ENCODE peak calls at places on chromosome 7, in seven cellular contexts. D is HCT116, H is anterior cingulate cortex, N is iris pigment epithelial cell, G is hippocampal formation, O is GOT3, T is aorta. F is an unnamed sample.
A peak's percentile ranks its signal among the peaks of the same experiment; 100 is the strongest.

GRCh38 chr7:108203433-108204002 is 73.4 kb upstream of the LAMB4 start:
- DNase-seq in O (no peak), D (no peak), H (no peak), T (no peak), G (no peak), N (no peak), F (no peak)

GRCh38 chr7:46802460-46802972 is 779.4 kb downstream of the TNS3 start:
- DNase-seq in N (no peak), D (no peak), O (no peak), T (no peak), G (no peak), H (no peak), F (no peak)

GRCh38 chr7:35512716-35513115 is 182.2 kb downstream of the HERPUD2 start:
- DNase-seq in N (no peak), O (no peak), D (no peak), G (no peak), T (no peak), H (no peak), F (no peak)

GRCh38 chr7:136333636-136334035 is 356.5 kb upstream of the MTPN start:
- DNase-seq in D (no peak), H (no peak), T (no peak), O (no peak), G (no peak), N (no peak), F (no peak)

GRCh38 chr7:152706465-152706864 is 30.5 kb upstream of the XRCC2 start:
- DNase-seq in N (no peak), O (no peak), T (no peak), G (no peak), D (no peak), H (no peak), F (no peak)

GRCh38 chr7:100604976-100605911 is 3.1 kb downstream of the PCOLCE start:
- DNase-seq in N (no peak), T (no peak), D (no peak), O (no peak), H (no peak), G (no peak), F (no peak)

GRCh38 chr7:155173905-155174304 is 103.8 kb downstream of the HTR5A start:
- DNase-seq in H (no peak), O (no peak), N (no peak), D (no peak), T (no peak), G (no peak), F (no peak)

GRCh38 chr7:139976838-139977656 is 85.7 kb downstream of the PARP12 start:
- DNase-seq in T (no peak), H (no peak), O (no peak), D (no peak), G (no peak), N (no peak), F (no peak)

GRCh38 chr7:28686418-28686800 is 271.7 kb downstream of the TRIL start:
- DNase-seq in O (no peak), N (peak; percentile 85), H (no peak), T (no peak), G (peak; percentile 63), D (no peak), F (no peak)

GRCh38 chr7:33195264-33195663 is 65.9 kb downstream of the BBS9 start:
- DNase-seq in T (no peak), H (no peak), D (no peak), G (no peak), O (no peak), N (peak; percentile 96), F (no peak)

GRCh38 chr7:28174901-28175661 is 5.5 kb downstream of the JAZF1 start:
- DNase-seq in T (no peak), H (no peak), G (no peak), D (no peak), N (no peak), O (no peak), F (no peak)

GRCh38 chr7:155761162-155761561 is 51.1 kb downstream of the SHH start:
- DNase-seq in T (no peak), D (no peak), H (no peak), O (no peak), G (peak; percentile 12), N (no peak), F (no peak)

GRCh38 chr7:108308913-108309312 is 147.3 kb downstream of the NRCAM start:
- DNase-seq in D (no peak), N (peak; percentile 91), H (no peak), G (no peak), O (no peak), T (no peak), F (no peak)

GRCh38 chr7:1969459-1970284 is 263.1 kb downstream of the MAD1L1 start:
- DNase-seq in G (no peak), D (no peak), O (no peak), N (no peak), H (no peak), T (peak; percentile 37), F (no peak)

GRCh38 chr7:40822861-40823260 is 688.1 kb downstream of the SUGCT start:
- DNase-seq in H (no peak), G (no peak), D (no peak), T (no peak), O (no peak), N (no peak), F (no peak)

GRCh38 chr7:815284-816216 is 16.7 kb upstream of the SUN1 start:
- DNase-seq in O (no peak), H (no peak), D (no peak), G (no peak), N (no peak), T (peak; percentile 79), F (no peak)

GRCh38 chr7:39954694-39955093 is 4.6 kb downstream of the CDK13 start:
- DNase-seq in T (no peak), D (no peak), N (no peak), H (no peak), G (no peak), O (no peak), F (no peak)

GRCh38 chr7:80165177-80165576 is 30.5 kb downstream of the GNAI1 start:
- DNase-seq in H (no peak), N (no peak), O (no peak), D (no peak), G (no peak), T (no peak), F (no peak)

GRCh38 chr7:157690833-157691382 is 354.1 kb downstream of the DNAJB6 start:
- DNase-seq in H (peak; percentile 25), D (peak; percentile 71), N (peak; percentile 85), T (peak; percentile 70), G (peak; percentile 64), O (no peak), F (no peak)

GRCh38 chr7:122864016-122864415 is 22.2 kb downstream of the CADPS2 start:
- DNase-seq in H (no peak), D (no peak), N (peak; percentile 59), G (no peak), T (no peak), O (no peak), F (no peak)

GRCh38 chr7:79692015-79692414 is 238.5 kb upstream of the MAGI2 start:
- DNase-seq in D (no peak), G (no peak), H (no peak), N (peak; percentile 96), O (no peak), T (no peak), F (peak; percentile 31)

GRCh38 chr7:43764039-43764789 is 5.7 kb downstream of the BLVRA start:
- DNase-seq in O (no peak), N (peak; percentile 56), D (no peak), G (no peak), T (peak; percentile 85), H (no peak), F (no peak)

GRCh38 chr7:25823571-25823970 is 328.4 kb upstream of the NFE2L3 start:
- DNase-seq in O (no peak), N (no peak), H (no peak), G (no peak), T (no peak), D (no peak), F (no peak)

GRCh38 chr7:953547-954327 is 743 bp downstream of the ADAP1 start:
- DNase-seq in D (no peak), N (peak; percentile 22), H (no peak), G (peak; percentile 65), O (no peak), T (peak; percentile 88), F (no peak)

GRCh38 chr7:134611611-134612151 is 35.0 kb upstream of the BPGM start:
- DNase-seq in O (no peak), H (no peak), N (no peak), D (no peak), G (no peak), T (no peak), F (no peak)

GRCh38 chr7:150854066-150855000 is 2.0 kb downstream of the AOC1 start:
- DNase-seq in D (no peak), O (no peak), H (no peak), N (no peak), T (peak; percentile 40), G (no peak), F (no peak)